ENCODE peak calls at places on chromosomes 7 and 10, in six cellular contexts. One of them, this sample, is unnamed.

GRCh38 chr7:151711906-151712771 is 164.8 kb downstream of the PRKAG2 start:
- DNase-seq in CD4-positive, alpha-beta T cell: no peak
- DNase-seq in A549: no peak
- DNase-seq in fibroblast of mammary gland: no peak
- DNase-seq in AG04449: no peak
- DNase-seq in astrocyte of the spinal cord: no peak
- DNase-seq in this sample: no peak

GRCh38 chr10:82668266-82668665 is 793.3 kb downstream of the NRG3 start:
- DNase-seq in CD4-positive, alpha-beta T cell: no peak
- DNase-seq in A549: no peak
- DNase-seq in fibroblast of mammary gland: peak; percentile 31
- DNase-seq in AG04449: no peak
- DNase-seq in astrocyte of the spinal cord: peak; percentile 40
- DNase-seq in this sample: no peak

GRCh38 chr7:50607524-50608125 is 42.4 kb upstream of the DDC start:
- DNase-seq in CD4-positive, alpha-beta T cell: no peak
- DNase-seq in A549: no peak
- DNase-seq in fibroblast of mammary gland: peak; percentile 11
- DNase-seq in AG04449: no peak
- DNase-seq in astrocyte of the spinal cord: no peak
- DNase-seq in this sample: no peak

GRCh38 chr10:132400547-132401151 is 3.6 kb downstream of the PWWP2B start:
- DNase-seq in CD4-positive, alpha-beta T cell: no peak
- DNase-seq in A549: no peak
- DNase-seq in fibroblast of mammary gland: no peak
- DNase-seq in AG04449: no peak
- DNase-seq in astrocyte of the spinal cord: no peak
- DNase-seq in this sample: no peak

GRCh38 chr10:48608279-48608681 is 3.4 kb upstream of the ARHGAP22 start:
- DNase-seq in CD4-positive, alpha-beta T cell: no peak
- DNase-seq in A549: peak; percentile 72
- DNase-seq in fibroblast of mammary gland: peak; percentile 50
- DNase-seq in AG04449: no peak
- DNase-seq in astrocyte of the spinal cord: no peak
- DNase-seq in this sample: no peak

GRCh38 chr10:63631971-63632370 is 110.8 kb downstream of the REEP3 start:
- DNase-seq in CD4-positive, alpha-beta T cell: no peak
- DNase-seq in A549: no peak
- DNase-seq in fibroblast of mammary gland: peak; percentile 69
- DNase-seq in AG04449: no peak
- DNase-seq in astrocyte of the spinal cord: no peak
- DNase-seq in this sample: no peak

GRCh38 chr7:97818066-97818663 is 54.0 kb downstream of the ASNS start:
- DNase-seq in CD4-positive, alpha-beta T cell: no peak
- DNase-seq in A549: no peak
- DNase-seq in fibroblast of mammary gland: no peak
- DNase-seq in AG04449: no peak
- DNase-seq in astrocyte of the spinal cord: no peak
- DNase-seq in this sample: no peak

GRCh38 chr10:92575961-92576360 is 2.1 kb upstream of the IDE start:
- DNase-seq in CD4-positive, alpha-beta T cell: no peak
- DNase-seq in A549: no peak
- DNase-seq in fibroblast of mammary gland: peak; percentile 57
- DNase-seq in AG04449: no peak
- DNase-seq in astrocyte of the spinal cord: peak; percentile 37
- DNase-seq in this sample: no peak

GRCh38 chr10:14486777-14487510 is 156.2 kb upstream of the FRMD4A start:
- DNase-seq in CD4-positive, alpha-beta T cell: no peak
- DNase-seq in A549: no peak
- DNase-seq in fibroblast of mammary gland: peak; percentile 54
- DNase-seq in AG04449: no peak
- DNase-seq in astrocyte of the spinal cord: peak; percentile 15
- DNase-seq in this sample: no peak

GRCh38 chr7:114309729-114310128 is 104.9 kb upstream of the FOXP2 start:
- DNase-seq in CD4-positive, alpha-beta T cell: no peak
- DNase-seq in A549: no peak
- DNase-seq in fibroblast of mammary gland: no peak
- DNase-seq in AG04449: no peak
- DNase-seq in astrocyte of the spinal cord: no peak
- DNase-seq in this sample: no peak

GRCh38 chr7:2523941-2524807 is 4.6 kb downstream of the LFNG start:
- DNase-seq in CD4-positive, alpha-beta T cell: no peak
- DNase-seq in A549: peak; percentile 44
- DNase-seq in fibroblast of mammary gland: peak; percentile 52
- DNase-seq in AG04449: no peak
- DNase-seq in astrocyte of the spinal cord: peak; percentile 69
- DNase-seq in this sample: no peak

GRCh38 chr7:26550492-26550891 is 258.8 kb downstream of the SNX10 start:
- DNase-seq in CD4-positive, alpha-beta T cell: no peak
- DNase-seq in A549: no peak
- DNase-seq in fibroblast of mammary gland: no peak
- DNase-seq in AG04449: no peak
- DNase-seq in astrocyte of the spinal cord: no peak
- DNase-seq in this sample: no peak

GRCh38 chr10:18528292-18528691 is 123.1 kb downstream of the NSUN6 start:
- DNase-seq in CD4-positive, alpha-beta T cell: no peak
- DNase-seq in A549: no peak
- DNase-seq in fibroblast of mammary gland: no peak
- DNase-seq in AG04449: no peak
- DNase-seq in astrocyte of the spinal cord: no peak
- DNase-seq in this sample: no peak

GRCh38 chr10:13270877-13271551 is 28.9 kb downstream of the PHYH start:
- DNase-seq in CD4-positive, alpha-beta T cell: no peak
- DNase-seq in A549: no peak
- DNase-seq in fibroblast of mammary gland: peak; percentile 53
- DNase-seq in AG04449: no peak
- DNase-seq in astrocyte of the spinal cord: peak; percentile 7
- DNase-seq in this sample: no peak

GRCh38 chr7:5477723-5478531 is 54.3 kb upstream of the TNRC18 start:
- DNase-seq in CD4-positive, alpha-beta T cell: no peak
- DNase-seq in A549: peak; percentile 35
- DNase-seq in fibroblast of mammary gland: no peak
- DNase-seq in AG04449: no peak
- DNase-seq in astrocyte of the spinal cord: no peak
- DNase-seq in this sample: no peak

GRCh38 chr7:10308276-10308675 is 665.4 kb upstream of the PHF14 start:
- DNase-seq in CD4-positive, alpha-beta T cell: no peak
- DNase-seq in A549: no peak
- DNase-seq in fibroblast of mammary gland: no peak
- DNase-seq in AG04449: no peak
- DNase-seq in astrocyte of the spinal cord: no peak
- DNase-seq in this sample: no peak

GRCh38 chr7:92178928-92179373 is at the start of gene LRRD1:
- DNase-seq in CD4-positive, alpha-beta T cell: peak; percentile 85
- DNase-seq in A549: peak; percentile 65
- DNase-seq in fibroblast of mammary gland: peak; percentile 80
- DNase-seq in AG04449: peak; percentile 5
- DNase-seq in astrocyte of the spinal cord: peak; percentile 86
- DNase-seq in this sample: peak; percentile 85

GRCh38 chr10:32271617-32272016 is 75.3 kb downstream of the EPC1 start:
- DNase-seq in CD4-positive, alpha-beta T cell: no peak
- DNase-seq in A549: no peak
- DNase-seq in fibroblast of mammary gland: peak; percentile 63
- DNase-seq in AG04449: peak; percentile 3
- DNase-seq in astrocyte of the spinal cord: peak; percentile 62
- DNase-seq in this sample: no peak

GRCh38 chr7:24582171-24582570 is 8.9 kb downstream of the PALS2 start:
- DNase-seq in CD4-positive, alpha-beta T cell: no peak
- DNase-seq in A549: no peak
- DNase-seq in fibroblast of mammary gland: no peak
- DNase-seq in AG04449: no peak
- DNase-seq in astrocyte of the spinal cord: no peak
- DNase-seq in this sample: no peak

GRCh38 chr7:24591152-24591551 is 17.9 kb downstream of the PALS2 start:
- DNase-seq in CD4-positive, alpha-beta T cell: no peak
- DNase-seq in A549: no peak
- DNase-seq in fibroblast of mammary gland: no peak
- DNase-seq in AG04449: no peak
- DNase-seq in astrocyte of the spinal cord: no peak
- DNase-seq in this sample: no peak

DNA sequence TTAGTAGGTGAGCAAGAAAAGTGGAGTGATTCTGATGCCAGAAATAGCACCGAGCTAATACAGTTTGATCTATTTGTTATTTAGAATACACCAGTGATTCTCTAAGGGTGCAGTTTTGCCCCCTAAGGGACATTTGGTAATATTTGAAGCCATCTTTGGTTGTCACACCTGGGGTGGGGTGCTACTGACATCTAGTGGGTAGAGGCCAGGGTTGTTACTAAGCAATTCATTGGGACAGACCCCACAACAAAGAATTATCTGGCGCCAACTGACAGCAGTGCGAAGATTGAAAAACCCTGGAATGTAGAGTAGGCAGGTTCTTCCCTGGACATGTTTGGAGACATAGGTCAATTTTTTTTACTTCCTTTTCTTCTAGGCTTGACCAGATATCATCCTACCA is 14.6 kb downstream of the PALS2 start:
- DNase-seq in CD4-positive, alpha-beta T cell: peak; percentile 40
- DNase-seq in A549: no peak
- DNase-seq in fibroblast of mammary gland: no peak
- DNase-seq in AG04449: no peak
- DNase-seq in astrocyte of the spinal cord: no peak
- DNase-seq in this sample: peak; percentile 31
- TF ChIP-seq CTCF in CD4-positive, alpha-beta T cell: peak; percentile 78
- TF ChIP-seq CTCF in A549: peak; percentile 48
- TF ChIP-seq CTCF in fibroblast of mammary gland: peak; percentile 35
- TF ChIP-seq CTCF in AG04449: no peak
- TF ChIP-seq CTCF in astrocyte of the spinal cord: peak; percentile 39
- TF ChIP-seq CTCF in this sample: peak; percentile 74

GRCh38 chr10:71527135-71527534 is 130.4 kb downstream of the CDH23 start:
- DNase-seq in CD4-positive, alpha-beta T cell: no peak
- DNase-seq in A549: no peak
- DNase-seq in fibroblast of mammary gland: no peak
- DNase-seq in AG04449: no peak
- DNase-seq in astrocyte of the spinal cord: no peak
- DNase-seq in this sample: no peak
- TF ChIP-seq CTCF in CD4-positive, alpha-beta T cell: no peak
- TF ChIP-seq CTCF in A549: no peak
- TF ChIP-seq CTCF in fibroblast of mammary gland: no peak
- TF ChIP-seq CTCF in AG04449: no peak
- TF ChIP-seq CTCF in astrocyte of the spinal cord: no peak
- TF ChIP-seq CTCF in this sample: no peak

GRCh38 chr10:22152403-22152802 is 65.4 kb downstream of the EBLN1 start:
- DNase-seq in CD4-positive, alpha-beta T cell: no peak
- DNase-seq in A549: no peak
- DNase-seq in fibroblast of mammary gland: no peak
- DNase-seq in AG04449: no peak
- DNase-seq in astrocyte of the spinal cord: no peak
- DNase-seq in this sample: no peak

GRCh38 chr10:22159180-22159579 is 58.6 kb downstream of the EBLN1 start:
- DNase-seq in CD4-positive, alpha-beta T cell: no peak
- DNase-seq in A549: no peak
- DNase-seq in fibroblast of mammary gland: no peak
- DNase-seq in AG04449: no peak
- DNase-seq in astrocyte of the spinal cord: no peak
- DNase-seq in this sample: no peak

GRCh38 chr10:22158426-22158825 is 59.4 kb downstream of the EBLN1 start:
- DNase-seq in CD4-positive, alpha-beta T cell: no peak
- DNase-seq in A549: no peak
- DNase-seq in fibroblast of mammary gland: no peak
- DNase-seq in AG04449: no peak
- DNase-seq in astrocyte of the spinal cord: no peak
- DNase-seq in this sample: no peak

GRCh38 chr10:22159979-22160378 is 57.8 kb downstream of the EBLN1 start:
- DNase-seq in CD4-positive, alpha-beta T cell: no peak
- DNase-seq in A549: no peak
- DNase-seq in fibroblast of mammary gland: no peak
- DNase-seq in AG04449: no peak
- DNase-seq in astrocyte of the spinal cord: no peak
- DNase-seq in this sample: no peak

GRCh38 chr10:22156750-22157149 is 61.1 kb downstream of the EBLN1 start:
- DNase-seq in CD4-positive, alpha-beta T cell: no peak
- DNase-seq in A549: no peak
- DNase-seq in fibroblast of mammary gland: no peak
- DNase-seq in AG04449: no peak
- DNase-seq in astrocyte of the spinal cord: no peak
- DNase-seq in this sample: no peak
- TF ChIP-seq CTCF in CD4-positive, alpha-beta T cell: no peak
- TF ChIP-seq CTCF in A549: no peak
- TF ChIP-seq CTCF in fibroblast of mammary gland: no peak
- TF ChIP-seq CTCF in AG04449: no peak
- TF ChIP-seq CTCF in astrocyte of the spinal cord: no peak
- TF ChIP-seq CTCF in this sample: no peak

DNA sequence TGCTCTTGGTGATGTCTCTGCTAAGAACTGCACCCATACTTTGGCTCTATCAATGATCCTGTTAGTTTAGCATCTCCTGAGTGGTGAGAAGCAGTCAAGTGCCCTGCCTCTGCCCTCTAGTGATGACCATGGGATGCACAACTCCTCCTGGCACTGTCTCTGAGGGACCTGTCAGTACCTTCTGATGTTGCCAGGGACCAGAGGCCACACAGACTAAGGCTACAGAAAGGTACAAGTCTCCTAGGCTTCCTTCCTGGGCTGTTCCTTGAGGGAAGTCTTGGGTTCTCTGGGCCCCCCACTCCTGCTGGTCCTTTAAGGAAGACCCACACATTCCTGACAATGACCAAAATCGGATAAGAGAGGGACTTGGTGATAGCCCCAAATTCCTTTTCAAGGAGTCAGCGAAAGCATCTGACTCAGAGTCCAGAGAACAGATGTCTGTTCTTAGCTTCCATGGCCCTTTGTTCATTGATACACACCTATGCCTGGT is 15.3 kb downstream of the NKX2-3 start:
- DNase-seq in CD4-positive, alpha-beta T cell: no peak
- DNase-seq in A549: peak; percentile 75
- DNase-seq in fibroblast of mammary gland: peak; percentile 31
- DNase-seq in AG04449: no peak
- DNase-seq in astrocyte of the spinal cord: no peak
- DNase-seq in this sample: no peak
- TF ChIP-seq CTCF in CD4-positive, alpha-beta T cell: no peak
- TF ChIP-seq CTCF in A549: peak; percentile 39
- TF ChIP-seq CTCF in fibroblast of mammary gland: peak; percentile 34
- TF ChIP-seq CTCF in AG04449: peak; percentile 47
- TF ChIP-seq CTCF in astrocyte of the spinal cord: peak; percentile 29
- TF ChIP-seq CTCF in this sample: no peak

GRCh38 chr10:52771534-52772455 is 789 bp downstream of the MBL2 start:
- DNase-seq in CD4-positive, alpha-beta T cell: no peak
- DNase-seq in A549: no peak
- DNase-seq in fibroblast of mammary gland: no peak
- DNase-seq in AG04449: no peak
- DNase-seq in astrocyte of the spinal cord: peak; percentile 18
- DNase-seq in this sample: no peak
- TF ChIP-seq CTCF in CD4-positive, alpha-beta T cell: no peak
- TF ChIP-seq CTCF in A549: no peak
- TF ChIP-seq CTCF in fibroblast of mammary gland: no peak
- TF ChIP-seq CTCF in AG04449: no peak
- TF ChIP-seq CTCF in astrocyte of the spinal cord: no peak
- TF ChIP-seq CTCF in this sample: no peak

DNA sequence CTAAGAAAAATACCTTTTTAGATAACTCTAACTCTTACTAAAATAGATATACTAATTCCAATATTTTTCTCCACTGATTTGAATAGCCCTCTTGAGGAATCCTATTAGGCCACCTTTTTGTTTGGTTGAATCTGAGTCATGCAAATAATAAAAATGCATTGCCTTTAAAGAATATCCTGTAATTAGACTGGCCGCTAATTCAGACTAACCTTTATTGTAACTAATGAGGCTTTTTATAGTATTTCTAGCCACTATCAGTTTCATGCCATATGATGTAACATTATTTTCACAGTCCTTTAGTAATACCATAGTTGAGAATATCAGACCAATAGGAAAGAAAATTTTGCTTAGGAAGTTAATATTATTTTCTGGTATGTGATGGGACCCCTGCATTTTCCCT is 90.1 kb downstream of the CREB5 start:
- DNase-seq in CD4-positive, alpha-beta T cell: no peak
- DNase-seq in A549: no peak
- DNase-seq in fibroblast of mammary gland: no peak
- DNase-seq in AG04449: no peak
- DNase-seq in astrocyte of the spinal cord: no peak
- DNase-seq in this sample: no peak
- TF ChIP-seq CTCF in CD4-positive, alpha-beta T cell: no peak
- TF ChIP-seq CTCF in A549: no peak
- TF ChIP-seq CTCF in fibroblast of mammary gland: no peak
- TF ChIP-seq CTCF in AG04449: no peak
- TF ChIP-seq CTCF in astrocyte of the spinal cord: no peak
- TF ChIP-seq CTCF in this sample: no peak